ENCODE peak calls at places on chromosomes 7 and 10, in seven cellular contexts. V, E, B, O, S, J and M are unnamed samples.

GRCh38 chr10:78552261-78552811 is 516.4 kb upstream of the ZMIZ1 start:
- DNase-seq in B (no peak), E (peak; percentile 83), S (peak; percentile 48), J (no peak), V (peak; percentile 75), O (no peak), M (peak; percentile 69)

GRCh38 chr7:114508096-114508495 is 93.5 kb downstream of the FOXP2 start:
- DNase-seq in J (no peak), B (peak; percentile 24), E (no peak), V (no peak), O (no peak), S (no peak), M (no peak)

GRCh38 chr10:126270116-126270515 is 118.2 kb downstream of the ADAM12 start:
- DNase-seq in B (no peak), V (no peak), O (no peak), E (no peak), S (no peak), J (no peak), M (no peak)

GRCh38 chr7:139589474-139589873 is 66.0 kb downstream of the CLEC2L start:
- DNase-seq in S (no peak), E (no peak), J (no peak), O (no peak), V (no peak), B (no peak), M (peak; percentile 21)

GRCh38 chr10:132705173-132705572 is 80.8 kb downstream of the NKX6-2 start:
- DNase-seq in V (no peak), S (no peak), B (no peak), J (no peak), O (peak; percentile 73), E (peak; percentile 10), M (no peak)

GRCh38 chr10:121823993-121824463 is 103.8 kb downstream of the ATE1 start:
- DNase-seq in V (no peak), B (peak; percentile 54), O (no peak), S (no peak), J (peak; percentile 42), E (no peak), M (no peak)

GRCh38 chr7:100682991-100683658 is 9.6 kb downstream of the GNB2 start:
- DNase-seq in J (no peak), E (peak; percentile 25), S (no peak), B (no peak), O (peak; percentile 78), V (no peak), M (no peak)

GRCh38 chr10:36271631-36272340 is 629.7 kb upstream of the FZD8 start:
- DNase-seq in B (no peak), O (no peak), J (no peak), V (no peak), E (no peak), S (no peak), M (no peak)

GRCh38 chr10:133474833-133475734 is 21.3 kb downstream of the SCART1 start:
- DNase-seq in J (no peak), O (no peak), B (no peak), V (no peak), E (no peak), S (no peak), M (no peak)

GRCh38 chr10:102150970-102151773 is 1.0 kb upstream of the NOLC1 start:
- DNase-seq in E (no peak), V (no peak), S (no peak), O (peak; percentile 46), B (peak; percentile 75), J (peak; percentile 57), M (no peak)

GRCh38 chr10:102154466-102155116 is 2.4 kb downstream of the NOLC1 start:
- DNase-seq in E (no peak), O (peak; percentile 24), J (no peak), V (no peak), S (no peak), B (no peak), M (no peak)

GRCh38 chr10:102153093-102153620 is 968 bp downstream of the NOLC1 start:
- DNase-seq in V (no peak), J (no peak), O (no peak), S (no peak), E (no peak), B (no peak), M (no peak)

GRCh38 chr10:102152545-102152890 is 329 bp downstream of the NOLC1 start:
- DNase-seq in O (no peak), V (no peak), E (no peak), J (no peak), S (peak; percentile 33), B (no peak), M (peak; percentile 15)

DNA sequence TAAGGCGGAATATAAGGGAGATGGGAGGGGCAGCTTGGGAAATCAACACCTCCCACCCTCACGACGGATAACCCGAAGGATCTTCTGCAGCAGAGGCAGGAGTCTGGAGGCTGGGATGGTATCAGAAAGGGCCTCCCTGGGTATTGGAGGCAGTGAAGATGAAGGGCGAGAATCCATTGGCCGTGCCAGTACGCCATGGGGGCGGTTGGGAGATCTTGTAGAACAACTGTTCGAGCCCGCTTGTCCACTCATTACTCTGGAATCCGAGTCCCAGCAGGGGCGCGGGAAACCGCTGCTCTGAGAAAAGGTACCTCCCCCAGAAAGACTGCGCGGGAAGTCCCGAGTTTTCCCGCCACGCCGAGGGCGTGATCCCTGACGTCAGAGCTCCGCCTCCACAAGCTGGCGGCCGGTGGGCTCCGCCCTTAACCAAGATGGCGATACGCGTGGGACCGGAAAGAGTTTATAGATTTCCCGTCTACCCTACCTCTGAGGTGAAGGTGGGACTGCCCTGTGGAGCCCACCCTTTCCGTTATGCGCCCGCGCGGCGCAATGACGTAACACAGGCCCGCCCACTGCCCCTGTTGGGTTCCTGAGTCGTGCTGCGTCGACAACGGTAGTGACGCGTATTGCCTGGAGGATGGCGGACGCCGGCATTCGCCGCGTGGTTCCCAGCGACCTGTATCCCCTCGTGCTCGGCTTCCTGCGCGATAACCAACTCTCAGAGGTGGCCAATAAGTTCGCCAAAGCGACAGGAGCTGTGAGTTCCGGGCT is at the start of gene NOLC1:
- DNase-seq in V (peak; percentile 99), J (peak; percentile 99), S (peak; percentile 100), O (peak; percentile 100), E (peak; percentile 98), B (peak; percentile 99), M (peak; percentile 99)
- TF ChIP-seq POLR2A in V (no peak), J (peak; percentile 94), S (peak; percentile 79), O (peak; percentile 91), E (peak; percentile 96), B (peak; percentile 97), M (peak; percentile 65)

DNA sequence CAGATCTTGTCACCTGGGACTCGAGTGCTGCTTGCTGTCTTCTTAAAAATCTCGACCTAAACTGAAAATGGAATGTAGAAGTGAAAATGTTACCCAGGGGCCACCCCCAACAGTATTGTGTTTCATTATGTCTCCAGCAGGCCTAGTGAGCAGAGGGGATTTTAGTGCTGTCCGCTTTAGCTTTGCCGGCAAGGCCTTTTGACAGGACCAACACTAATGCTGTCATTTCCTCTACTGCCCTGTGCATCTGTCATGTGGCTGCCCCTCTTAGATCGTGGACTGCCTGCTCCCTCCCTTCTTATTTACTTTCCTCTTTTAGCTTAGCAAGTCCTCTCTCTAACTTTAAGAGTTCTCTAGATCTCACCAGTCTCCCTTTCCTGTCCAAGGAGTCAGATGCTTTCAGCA is 639.9 kb downstream of the AUTS2 start:
- DNase-seq in J (no peak), B (no peak), E (no peak), V (no peak), S (no peak), O (no peak), M (no peak)
- TF ChIP-seq POLR2A in J (no peak), B (no peak), E (no peak), V (no peak), S (no peak), O (no peak), M (no peak)

GRCh38 chr10:110399163-110400094 is 94.7 kb upstream of the SMNDC1 start:
- DNase-seq in B (peak; percentile 95), V (no peak), S (no peak), J (peak; percentile 98), E (no peak), O (no peak), M (no peak)

GRCh38 chr10:110400173-110400947 is 95.6 kb upstream of the SMNDC1 start:
- DNase-seq in V (no peak), J (peak; percentile 55), B (no peak), S (no peak), O (no peak), E (no peak), M (no peak)

GRCh38 chr10:110397856-110398255 is 93.1 kb upstream of the SMNDC1 start:
- DNase-seq in B (no peak), J (no peak), S (no peak), O (no peak), V (no peak), E (no peak), M (no peak)

GRCh38 chr10:110396284-110396651 is 91.5 kb upstream of the SMNDC1 start:
- DNase-seq in O (no peak), J (no peak), E (no peak), S (no peak), V (no peak), B (no peak), M (no peak)

GRCh38 chr10:110398419-110399162 is 93.9 kb upstream of the SMNDC1 start:
- DNase-seq in S (peak; percentile 84), O (no peak), J (peak; percentile 99), V (no peak), B (peak; percentile 99), E (no peak), M (peak; percentile 12)
- TF ChIP-seq POLR2A in S (no peak), O (no peak), J (no peak), V (no peak), B (no peak), E (no peak), M (no peak)

GRCh38 chr10:13100349-13101294 is 659 bp downstream of the OPTN start:
- DNase-seq in V (peak; percentile 45), B (peak; percentile 53), O (no peak), S (peak; percentile 43), J (peak; percentile 41), E (no peak), M (peak; percentile 24)

GRCh38 chr10:13104697-13105096 is 4.7 kb downstream of the OPTN start:
- DNase-seq in B (no peak), V (no peak), E (no peak), O (no peak), S (no peak), J (no peak), M (no peak)

GRCh38 chr10:13099666-13100348 is at the start of gene OPTN:
- DNase-seq in O (peak; percentile 92), J (peak; percentile 87), S (peak; percentile 84), E (peak; percentile 84), V (peak; percentile 87), B (peak; percentile 88), M (peak; percentile 73)

GRCh38 chr10:13103554-13103953 is 3.6 kb downstream of the OPTN start:
- DNase-seq in S (no peak), J (no peak), E (no peak), B (no peak), V (no peak), O (no peak), M (no peak)

DNA sequence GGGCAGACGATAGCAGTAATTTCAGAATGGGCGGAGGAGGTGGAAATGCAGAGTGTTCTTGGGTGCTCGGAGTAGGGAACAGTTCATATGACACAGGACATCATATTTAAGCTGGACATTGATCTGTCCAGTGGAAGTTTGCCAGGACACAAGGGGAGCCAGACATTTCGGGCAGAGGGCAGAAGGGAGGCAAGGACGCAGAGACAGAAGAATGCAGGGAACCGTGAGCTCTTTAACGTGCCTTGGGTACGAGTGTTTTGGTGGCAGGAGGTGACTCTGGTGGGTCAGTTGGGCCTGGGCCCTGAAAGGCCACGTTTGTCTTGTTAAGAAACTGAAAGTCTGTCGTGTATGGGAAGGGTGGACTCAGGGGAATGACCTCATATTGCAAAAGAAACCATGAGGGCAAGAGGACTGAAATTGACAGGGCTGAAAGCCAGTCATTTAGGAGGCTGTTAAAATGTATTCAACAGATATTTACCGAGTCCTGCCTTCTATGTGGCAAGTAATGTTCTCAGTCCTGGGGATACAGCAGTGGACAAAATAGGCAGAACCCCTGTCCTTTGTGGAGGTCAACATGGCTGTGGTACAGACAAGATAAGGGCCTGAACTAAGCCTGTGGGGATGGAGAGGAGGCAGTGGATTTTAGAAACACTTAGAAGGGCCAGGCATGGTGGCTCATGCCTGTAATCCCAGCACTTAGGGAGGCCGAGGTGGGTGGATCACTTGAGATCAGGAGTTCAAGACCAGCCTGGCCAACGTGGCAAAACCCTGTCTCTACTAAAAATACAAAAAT is 2.2 kb downstream of the OPTN start:
- DNase-seq in V (no peak), S (no peak), E (no peak), O (no peak), J (no peak), B (no peak), M (no peak)
- TF ChIP-seq POLR2A in V (no peak), S (no peak), E (no peak), O (no peak), J (no peak), B (no peak), M (no peak)